ENCODE peak calls at places on chromosomes 5 and 9, in five cellular contexts. O, R, F, L and P are unnamed samples.

GRCh38 chr9:108272350-108272899 is 583.4 kb downstream of the ACTL7B start:
- DNase-seq in O (peak), R (no peak), F (no peak), L (no peak), P (no peak)

GRCh38 chr5:71807909-71808308 is 88.8 kb downstream of the CARTPT start:
- DNase-seq in O (no peak), R (no peak), F (no peak), L (no peak), P (no peak)

GRCh38 chr9:93346240-93347112 is 105.0 kb upstream of the FAM120A start:
- DNase-seq in O (no peak), R (no peak), F (no peak), L (no peak), P (no peak)

GRCh38 chr5:140432212-140432611 is 30.6 kb downstream of the ANKHD1 start:
- DNase-seq in O (no peak), R (no peak), F (no peak), L (no peak), P (no peak)

GRCh38 chr9:93670208-93671029 is 94.0 kb downstream of the PHF2 start:
- DNase-seq in O (no peak), R (no peak), F (no peak), L (no peak), P (peak)

GRCh38 chr9:112874006-112874405 is 16.7 kb downstream of the SLC46A2 start:
- DNase-seq in O (no peak), R (no peak), F (no peak), L (no peak), P (no peak)

GRCh38 chr5:136193396-136193935 is 504 bp upstream of the SMIM32 start:
- DNase-seq in O (no peak), R (no peak), F (no peak), L (no peak), P (no peak)

GRCh38 chr5:1735320-1735970 is 64.2 kb downstream of the MRPL36 start:
- DNase-seq in O (no peak), R (no peak), F (no peak), L (no peak), P (no peak)

GRCh38 chr5:58235279-58235678 is 224.6 kb downstream of the PLK2 start:
- DNase-seq in O (no peak), R (no peak), F (no peak), L (no peak), P (no peak)

GRCh38 chr5:17944046-17944445 is 309.8 kb downstream of the TAF11L14 start:
- DNase-seq in O (no peak), R (no peak), F (no peak), L (no peak), P (no peak)

GRCh38 chr9:79185866-79186265 is 385.9 kb upstream of the TLE4 start:
- DNase-seq in O (no peak), R (no peak), F (peak), L (no peak), P (no peak)

GRCh38 chr9:92404437-92404836 is at the start of gene OGN:
- DNase-seq in O (no peak), R (no peak), F (no peak), L (no peak), P (no peak)

GRCh38 chr5:157541452-157542118 is 34.0 kb downstream of the ADAM19 start:
- DNase-seq in O (no peak), R (no peak), F (no peak), L (no peak), P (no peak)

GRCh38 chr5:119795768-119796167 is 166.4 kb downstream of the FAM170A start:
- DNase-seq in O (no peak), R (no peak), F (no peak), L (no peak), P (no peak)

GRCh38 chr9:82466616-82467251 is 478.2 kb downstream of the SPATA31D1 start:
- DNase-seq in O (no peak), R (no peak), F (no peak), L (no peak), P (no peak)

GRCh38 chr5:140153905-140154304 is 21.1 kb upstream of the CYSTM1 start:
- DNase-seq in O (no peak), R (no peak), F (no peak), L (no peak), P (no peak)

GRCh38 chr5:159481751-159482150 is 151.5 kb upstream of the IL12B start:
- DNase-seq in O (no peak), R (no peak), F (no peak), L (no peak), P (no peak)

GRCh38 chr5:10036136-10036535 is 213.6 kb downstream of the ATPSCKMT start:
- DNase-seq in O (no peak), R (no peak), F (no peak), L (no peak), P (no peak)

GRCh38 chr5:74916831-74917710 is 50.9 kb upstream of the FAM169A start:
- DNase-seq in O (peak), R (no peak), F (no peak), L (no peak), P (no peak)

GRCh38 chr5:40879163-40879942 is 29.9 kb upstream of the C7 start:
- DNase-seq in O (peak), R (no peak), F (no peak), L (no peak), P (no peak)

GRCh38 chr9:110069326-110070248 is 138.4 kb downstream of the C9orf152 start:
- DNase-seq in O (peak), R (no peak), F (peak), L (no peak), P (no peak)

GRCh38 chr5:174355208-174355612 is 309.7 kb downstream of the NSG2 start:
- DNase-seq in O (peak), R (no peak), F (peak), L (no peak), P (no peak)

GRCh38 chr9:130680836-130681768 is 12.5 kb upstream of the EXOSC2 start:
- DNase-seq in O (peak), R (peak), F (peak), L (no peak), P (peak)

GRCh38 chr9:133341369-133342082 is 5.5 kb upstream of the SURF6 start:
- DNase-seq in O (no peak), R (no peak), F (no peak), L (no peak), P (no peak)

GRCh38 chr9:469672-470040 is 255.0 kb downstream of the DOCK8 start:
- DNase-seq in O (no peak), R (no peak), F (no peak), L (no peak), P (no peak)

GRCh38 chr9:36888551-36888950 is 145.5 kb downstream of the PAX5 start:
- DNase-seq in O (no peak), R (no peak), F (no peak), L (no peak), P (no peak)

GRCh38 chr5:168706655-168707069 is 127.5 kb upstream of the PANK3 start:
- DNase-seq in O (peak), R (no peak), F (no peak), L (no peak), P (no peak)

GRCh38 chr5:158513490-158514301 is 586.0 kb downstream of the EBF1 start:
- DNase-seq in O (no peak), R (no peak), F (no peak), L (no peak), P (no peak)

GRCh38 chr5:109905906-109906305 is 216.2 kb downstream of the MAN2A1 start:
- DNase-seq in O (no peak), R (no peak), F (no peak), L (no peak), P (no peak)

GRCh38 chr5:111345731-111346130 is 121.5 kb downstream of the CAMK4 start:
- DNase-seq in O (no peak), R (no peak), F (no peak), L (no peak), P (no peak)

GRCh38 chr5:153619706-153620105 is 129.2 kb downstream of the GRIA1 start:
- DNase-seq in O (no peak), R (no peak), F (no peak), L (no peak), P (no peak)

GRCh38 chr9:136747161-136748060 is 914 bp downstream of the LCN6 start:
- DNase-seq in O (no peak), R (no peak), F (no peak), L (no peak), P (no peak)

GRCh38 chr9:126694206-126695081 is 80.7 kb downstream of the LMX1B start:
- DNase-seq in O (no peak), R (no peak), F (no peak), L (no peak), P (no peak)

GRCh38 chr9:79166005-79166404 is 405.8 kb upstream of the TLE4 start:
- DNase-seq in O (peak), R (no peak), F (peak), L (no peak), P (no peak)

GRCh38 chr9:116051528-116051927 is 102.1 kb upstream of the PAPPA start:
- DNase-seq in O (no peak), R (no peak), F (no peak), L (no peak), P (no peak)

GRCh38 chr9:93673271-93673843 is 97.0 kb downstream of the PHF2 start:
- DNase-seq in O (no peak), R (no peak), F (no peak), L (no peak), P (peak)

GRCh38 chr9:129027685-129028191 is 393 bp downstream of the SH3GLB2 start:
- DNase-seq in O (no peak), R (no peak), F (no peak), L (no peak), P (no peak)

GRCh38 chr5:16143361-16144049 is 36.1 kb downstream of the MARCHF11 start:
- DNase-seq in O (no peak), R (no peak), F (no peak), L (no peak), P (no peak)